ENCODE peak calls at places on chromosomes 6 and 20, in seven cellular contexts. S is AG04450; A is osteocyte; D is HL-60; M is AG10803; L is CD8-positive, alpha-beta T cell; Z is type B pancreatic cell. P is an unnamed sample.

GRCh38 chr20:23152308-23152892 is 66.3 kb upstream of the CD93 start:
- DNase-seq in S (no peak), A (peak; percentile 82), D (peak; percentile 56), M (peak; percentile 79), L (no peak), Z (no peak), P (no peak)

GRCh38 chr20:23122321-23122720 is 36.2 kb upstream of the CD93 start:
- DNase-seq in S (no peak), A (no peak), D (no peak), M (no peak), L (no peak), Z (no peak), P (no peak)

GRCh38 chr6:25070547-25071366 is 135.0 kb upstream of the RIPOR2 start:
- DNase-seq in S (peak; percentile 72), A (peak; percentile 90), D (peak; percentile 69), M (peak; percentile 79), L (peak; percentile 69), Z (peak; percentile 80), P (peak; percentile 73)

GRCh38 chr20:7790189-7790588 is 150.1 kb downstream of the HAO1 start:
- DNase-seq in S (no peak), A (no peak), D (no peak), M (peak; percentile 76), L (no peak), Z (no peak), P (no peak)

GRCh38 chr6:42556462-42556861 is 7.4 kb upstream of the UBR2 start:
- DNase-seq in S (no peak), A (no peak), D (no peak), M (peak; percentile 6), L (no peak), Z (no peak), P (no peak)

GRCh38 chr6:163427498-163428254 is 13.2 kb downstream of the QKI start:
- DNase-seq in S (peak; percentile 44), A (no peak), D (no peak), M (peak; percentile 88), L (no peak), Z (no peak), P (no peak)

GRCh38 chr20:38229376-38230252 is 30.9 kb downstream of the KIAA1755 start:
- DNase-seq in S (no peak), A (no peak), D (peak; percentile 49), M (no peak), L (no peak), Z (no peak), P (peak; percentile 39)

GRCh38 chr6:79808846-79809245 is 138.5 kb downstream of the ELOVL4 start:
- DNase-seq in S (no peak), A (no peak), D (no peak), M (peak; percentile 1), L (no peak), Z (no peak), P (no peak)

GRCh38 chr6:101932704-101933103 is 539.2 kb downstream of the GRIK2 start:
- DNase-seq in S (no peak), A (no peak), D (no peak), M (no peak), L (no peak), Z (no peak), P (no peak)

GRCh38 chr20:47453167-47453782 is 48.4 kb upstream of the NCOA3 start:
- DNase-seq in S (peak; percentile 68), A (no peak), D (peak; percentile 19), M (peak; percentile 84), L (no peak), Z (no peak), P (peak; percentile 73)

GRCh38 chr6:24855389-24856245 is 56.9 kb upstream of the ARMH2 start:
- DNase-seq in S (peak; percentile 59), A (no peak), D (peak; percentile 58), M (peak; percentile 71), L (peak; percentile 58), Z (no peak), P (peak; percentile 73)

GRCh38 chr6:123770247-123770949 is 33.3 kb upstream of the NKAIN2 start:
- DNase-seq in S (no peak), A (no peak), D (no peak), M (no peak), L (no peak), Z (no peak), P (no peak)

GRCh38 chr20:44271915-44272663 is 25.0 kb downstream of the GDAP1L1 start:
- DNase-seq in S (no peak), A (no peak), D (no peak), M (no peak), L (no peak), Z (no peak), P (no peak)

GRCh38 chr6:105763866-105764265 is 322.3 kb upstream of the PRDM1 start:
- DNase-seq in S (no peak), A (no peak), D (no peak), M (no peak), L (no peak), Z (no peak), P (no peak)

GRCh38 chr6:99189823-99190721 is 159.4 kb downstream of the FAXC start:
- DNase-seq in S (no peak), A (no peak), D (no peak), M (no peak), L (no peak), Z (no peak), P (peak; percentile 65)

GRCh38 chr20:62951896-62952372 is 575 bp upstream of the SLC17A9 start:
- DNase-seq in S (no peak), A (no peak), D (no peak), M (no peak), L (no peak), Z (no peak), P (no peak)

GRCh38 chr20:62949153-62949821 is 3.2 kb upstream of the SLC17A9 start:
- DNase-seq in S (no peak), A (no peak), D (no peak), M (no peak), L (no peak), Z (no peak), P (no peak)

GRCh38 chr20:62949887-62950286 is 2.6 kb upstream of the SLC17A9 start:
- DNase-seq in S (no peak), A (no peak), D (no peak), M (no peak), L (no peak), Z (no peak), P (no peak)

GRCh38 chr20:62951143-62951895 is 1.2 kb upstream of the SLC17A9 start:
- DNase-seq in S (no peak), A (no peak), D (peak; percentile 28), M (no peak), L (no peak), Z (no peak), P (no peak)

DNA sequence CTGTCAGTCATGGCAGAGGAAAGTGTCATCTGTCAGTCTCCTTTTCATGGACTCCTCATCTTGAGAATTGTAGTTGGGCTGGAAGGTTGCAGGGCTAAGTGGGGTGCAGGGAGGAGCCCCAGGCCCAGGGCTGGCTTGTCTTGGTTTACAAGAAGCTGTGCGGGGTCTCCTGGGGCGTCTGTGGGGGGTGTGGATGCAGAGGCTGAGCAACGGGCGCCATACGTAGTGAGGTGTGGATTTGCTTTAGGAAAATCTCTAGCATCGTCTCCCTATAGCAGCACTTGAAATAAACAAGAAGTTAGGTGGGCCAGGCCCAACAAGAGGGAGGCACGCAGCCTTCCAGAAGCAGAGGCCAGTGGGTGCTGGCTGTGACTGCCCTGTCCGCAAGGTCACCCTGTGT is 1.8 kb upstream of the SLC17A9 start:
- DNase-seq in S (no peak), A (no peak), D (no peak), M (no peak), L (no peak), Z (no peak), P (no peak)
- TF ChIP-seq CTCF in S (no peak), A (no peak), D (no peak), M (no peak), L (no peak), Z (no peak), P (no peak)

GRCh38 chr6:134063966-134064445 is 11.6 kb upstream of the SLC2A12 start:
- DNase-seq in S (peak; percentile 68), A (no peak), D (peak; percentile 67), M (peak; percentile 77), L (peak; percentile 35), Z (no peak), P (peak; percentile 74)
- TF ChIP-seq CTCF in S (peak; percentile 98), A (peak; percentile 83), D (peak; percentile 81), M (peak; percentile 98), L (peak; percentile 75), Z (peak; percentile 79), P (peak; percentile 67)

GRCh38 chr20:50561379-50562078 is 51.3 kb downstream of the PTPN1 start:
- DNase-seq in S (peak; percentile 90), A (no peak), D (no peak), M (peak; percentile 89), L (no peak), Z (no peak), P (no peak)

GRCh38 chr20:50562262-50562701 is 52.1 kb downstream of the PTPN1 start:
- DNase-seq in S (no peak), A (no peak), D (no peak), M (no peak), L (no peak), Z (no peak), P (no peak)

GRCh38 chr20:50559856-50560623 is 49.9 kb downstream of the PTPN1 start:
- DNase-seq in S (no peak), A (no peak), D (no peak), M (no peak), L (no peak), Z (no peak), P (no peak)

GRCh38 chr20:50559149-50559548 is 49.0 kb downstream of the PTPN1 start:
- DNase-seq in S (no peak), A (no peak), D (no peak), M (no peak), L (no peak), Z (no peak), P (no peak)

DNA sequence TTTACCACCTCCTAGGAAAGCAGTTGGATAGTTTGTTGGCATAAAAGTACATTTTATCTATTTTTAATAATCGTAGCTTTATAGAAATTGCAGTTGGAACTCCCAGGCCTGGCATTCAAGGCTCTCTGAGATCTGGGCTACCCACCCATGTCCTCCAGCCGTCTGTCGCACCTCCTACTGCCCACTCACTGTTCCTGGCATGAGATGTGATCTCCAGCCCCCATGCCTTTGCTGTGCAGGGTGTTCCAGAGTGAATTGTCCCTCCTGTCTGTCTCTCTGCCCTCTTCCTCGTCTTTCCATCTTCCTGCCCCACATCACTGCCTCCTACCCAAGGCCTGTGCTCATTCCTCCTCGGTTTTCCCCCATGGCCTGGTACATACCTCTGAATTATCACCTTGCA is 50.7 kb downstream of the PTPN1 start:
- DNase-seq in S (no peak), A (no peak), D (no peak), M (no peak), L (no peak), Z (no peak), P (no peak)
- TF ChIP-seq CTCF in S (no peak), A (no peak), D (no peak), M (no peak), L (no peak), Z (no peak), P (no peak)

GRCh38 chr6:137869781-137870180 is 2.7 kb downstream of the TNFAIP3 start:
- DNase-seq in S (no peak), A (no peak), D (no peak), M (no peak), L (no peak), Z (no peak), P (no peak)

GRCh38 chr6:137872071-137872470 is 5.0 kb downstream of the TNFAIP3 start:
- DNase-seq in S (no peak), A (no peak), D (no peak), M (peak; percentile 49), L (no peak), Z (no peak), P (no peak)

GRCh38 chr6:137871299-137871698 is 4.2 kb downstream of the TNFAIP3 start:
- DNase-seq in S (no peak), A (no peak), D (no peak), M (no peak), L (no peak), Z (no peak), P (no peak)

GRCh38 chr6:137870286-137870685 is 3.2 kb downstream of the TNFAIP3 start:
- DNase-seq in S (no peak), A (no peak), D (no peak), M (no peak), L (no peak), Z (no peak), P (no peak)

GRCh38 chr6:137870744-137871247 is 3.7 kb downstream of the TNFAIP3 start:
- DNase-seq in S (no peak), A (no peak), D (peak; percentile 11), M (no peak), L (no peak), Z (no peak), P (peak; percentile 68)
- TF ChIP-seq CTCF in S (peak; percentile 13), A (no peak), D (no peak), M (peak; percentile 20), L (no peak), Z (peak; percentile 31), P (no peak)